ENCODE peak calls at places on chromosome 20, in six cellular contexts. E is fibroblast of mammary gland; B is H54; I is progenitor cell of endocrine pancreas; Q is NCI-H1092 treated with DMSO at 0.1 percent for 48 hours; A is activated CD4-positive, alpha-beta T cell treated with anti-CD3 and anti-CD28 coated beads, Interleukin-2, amount 10 ng/mL, durations not matched to agents 24 days and 14 days. R is an unnamed sample.

GRCh38 chr20:32059189-32059588 is 7.1 kb downstream of the HCK start:
- DNase-seq in Q (no peak), B (no peak), E (no peak), I (no peak), A (no peak), R (no peak)

GRCh38 chr20:23244916-23245552 is 105.6 kb upstream of the NXT1 start:
- DNase-seq in I (no peak), Q (no peak), A (no peak), B (no peak), E (no peak), R (no peak)

GRCh38 chr20:23049933-23050838 is 714 bp upstream of the THBD start:
- DNase-seq in E (no peak), I (peak), Q (peak), A (peak), B (peak), R (no peak)

GRCh38 chr20:62394248-62395245 is 7.6 kb downstream of the RPS21 start:
- DNase-seq in E (no peak), Q (no peak), I (no peak), B (no peak), A (no peak), R (no peak)

GRCh38 chr20:38165089-38165965 is at the start of gene TGM2:
- DNase-seq in I (peak), B (peak), E (peak), Q (peak), A (peak), R (no peak)

GRCh38 chr20:16404640-16405039 is 168.6 kb downstream of the KIF16B start:
- DNase-seq in E (no peak), A (no peak), I (no peak), B (no peak), Q (no peak), R (no peak)

GRCh38 chr20:51326241-51326819 is 216.2 kb downstream of the NFATC2 start:
- DNase-seq in Q (no peak), I (peak), A (no peak), B (no peak), E (peak), R (no peak)

GRCh38 chr20:63627700-63628245 is 872 bp upstream of the GMEB2 start:
- DNase-seq in E (no peak), B (no peak), I (no peak), A (no peak), Q (no peak), R (no peak)

GRCh38 chr20:18543216-18543615 is 24.0 kb upstream of the SMIM26 start:
- DNase-seq in B (no peak), A (no peak), I (no peak), Q (no peak), E (peak), R (no peak)

GRCh38 chr20:46215913-46216707 is 92.2 kb downstream of the CDH22 start:
- DNase-seq in A (no peak), B (peak), E (no peak), I (peak), Q (no peak), R (no peak)

R was measured in AG09309.